ENCODE peak calls at places on chromosomes 11 and 22, in four cellular contexts. One of them, this sample, is unnamed.

GRCh38 chr22:28027453-28028448 is 108.7 kb upstream of the PITPNB start:
- DNase-seq in foreskin fibroblast: no peak
- DNase-seq in right lobe of liver: no peak
- DNase-seq in testis: peak; percentile 68
- DNase-seq in this sample: no peak

GRCh38 chr22:25923952-25924351 is 182.0 kb downstream of the MYO18B start:
- DNase-seq in foreskin fibroblast: no peak
- DNase-seq in right lobe of liver: no peak
- DNase-seq in testis: no peak
- DNase-seq in this sample: no peak

GRCh38 chr11:115360186-115360824 is 143.9 kb downstream of the CADM1 start:
- DNase-seq in foreskin fibroblast: no peak
- DNase-seq in right lobe of liver: no peak
- DNase-seq in testis: no peak
- DNase-seq in this sample: no peak

GRCh38 chr22:23522642-23523251 is 57.3 kb downstream of the IGLL1 start:
- DNase-seq in foreskin fibroblast: peak; percentile 18
- DNase-seq in right lobe of liver: no peak
- DNase-seq in testis: peak; percentile 68
- DNase-seq in this sample: no peak

GRCh38 chr11:102322560-102322959 is 5.3 kb downstream of the BIRC3 start:
- DNase-seq in foreskin fibroblast: no peak
- DNase-seq in right lobe of liver: no peak
- DNase-seq in testis: no peak
- DNase-seq in this sample: no peak

GRCh38 chr22:44567846-44568493 is 69.9 kb upstream of the RTL6 start:
- DNase-seq in foreskin fibroblast: peak; percentile 24
- DNase-seq in right lobe of liver: no peak
- DNase-seq in testis: peak; percentile 34
- DNase-seq in this sample: peak; percentile 43

GRCh38 chr11:11956006-11956405 is 52.4 kb downstream of the DKK3 start:
- DNase-seq in foreskin fibroblast: no peak
- DNase-seq in right lobe of liver: no peak
- DNase-seq in testis: no peak
- DNase-seq in this sample: no peak

GRCh38 chr11:107562647-107563208 is 2.8 kb downstream of the ALKBH8 start:
- DNase-seq in foreskin fibroblast: peak; percentile 75
- DNase-seq in right lobe of liver: no peak
- DNase-seq in testis: no peak
- DNase-seq in this sample: no peak

GRCh38 chr11:132402056-132402684 is 1031.8 kb downstream of the NTM start:
- DNase-seq in foreskin fibroblast: peak; percentile 26
- DNase-seq in right lobe of liver: peak; percentile 38
- DNase-seq in testis: peak; percentile 42
- DNase-seq in this sample: peak; percentile 45

GRCh38 chr11:12964650-12965049 is 44.5 kb upstream of the RASSF10 start:
- DNase-seq in foreskin fibroblast: no peak
- DNase-seq in right lobe of liver: no peak
- DNase-seq in testis: no peak
- DNase-seq in this sample: no peak

GRCh38 chr11:129828301-129828836 is 12.7 kb downstream of the TMEM45B start:
- DNase-seq in foreskin fibroblast: no peak
- DNase-seq in right lobe of liver: peak; percentile 40
- DNase-seq in testis: no peak
- DNase-seq in this sample: no peak

GRCh38 chr22:49789289-49790141 is 38.2 kb downstream of the BRD1 start:
- DNase-seq in foreskin fibroblast: peak; percentile 39
- DNase-seq in right lobe of liver: no peak
- DNase-seq in testis: no peak
- DNase-seq in this sample: no peak

GRCh38 chr11:16279524-16279923 is 76.8 kb downstream of the SOX6 start:
- DNase-seq in foreskin fibroblast: no peak
- DNase-seq in right lobe of liver: no peak
- DNase-seq in testis: no peak
- DNase-seq in this sample: no peak

GRCh38 chr11:2575611-2576051 is 124.2 kb downstream of the KCNQ1OT1 start:
- DNase-seq in foreskin fibroblast: no peak
- DNase-seq in right lobe of liver: peak; percentile 14
- DNase-seq in testis: no peak
- DNase-seq in this sample: peak; percentile 15

GRCh38 chr22:43890901-43891331 is 897 bp downstream of the PNPLA5 start:
- DNase-seq in foreskin fibroblast: no peak
- DNase-seq in right lobe of liver: no peak
- DNase-seq in testis: no peak
- DNase-seq in this sample: no peak

GRCh38 chr22:43002198-43002577 is 12.8 kb downstream of the PACSIN2 start:
- DNase-seq in foreskin fibroblast: peak; percentile 71
- DNase-seq in right lobe of liver: no peak
- DNase-seq in testis: no peak
- DNase-seq in this sample: no peak

GRCh38 chr22:30000566-30000965 is 79.7 kb upstream of the HORMAD2 start:
- DNase-seq in foreskin fibroblast: no peak
- DNase-seq in right lobe of liver: no peak
- DNase-seq in testis: no peak
- DNase-seq in this sample: no peak

GRCh38 chr11:3087821-3088800 is 30.9 kb upstream of the CARS1 start:
- DNase-seq in foreskin fibroblast: no peak
- DNase-seq in right lobe of liver: no peak
- DNase-seq in testis: no peak
- DNase-seq in this sample: no peak

GRCh38 chr22:39471421-39472141 is 14.8 kb downstream of the MGAT3 start:
- DNase-seq in foreskin fibroblast: no peak
- DNase-seq in right lobe of liver: no peak
- DNase-seq in testis: no peak
- DNase-seq in this sample: no peak

GRCh38 chr22:48889209-48889830 is 938.4 kb downstream of the BRD1 start:
- DNase-seq in foreskin fibroblast: no peak
- DNase-seq in right lobe of liver: no peak
- DNase-seq in testis: no peak
- DNase-seq in this sample: no peak

GRCh38 chr11:93073026-93073425 is 103.6 kb downstream of the MTNR1B start:
- DNase-seq in foreskin fibroblast: no peak
- DNase-seq in right lobe of liver: no peak
- DNase-seq in testis: no peak
- DNase-seq in this sample: no peak

GRCh38 chr11:128724891-128725611 is 31.2 kb downstream of the FLI1 start:
- DNase-seq in foreskin fibroblast: no peak
- DNase-seq in right lobe of liver: no peak
- DNase-seq in testis: no peak
- DNase-seq in this sample: no peak

GRCh38 chr22:49534386-49534785 is 293.3 kb downstream of the BRD1 start:
- DNase-seq in foreskin fibroblast: no peak
- DNase-seq in right lobe of liver: no peak
- DNase-seq in testis: peak; percentile 68
- DNase-seq in this sample: no peak

GRCh38 chr22:33864723-33865130 is 55.5 kb downstream of the LARGE1 start:
- DNase-seq in foreskin fibroblast: no peak
- DNase-seq in right lobe of liver: peak; percentile 43
- DNase-seq in testis: peak; percentile 25
- DNase-seq in this sample: no peak

GRCh38 chr11:93411705-93412104 is 81.2 kb downstream of the DEUP1 start:
- DNase-seq in foreskin fibroblast: no peak
- DNase-seq in right lobe of liver: no peak
- DNase-seq in testis: no peak
- DNase-seq in this sample: no peak

GRCh38 chr11:135027461-135027860 is 615.4 kb upstream of the B3GAT1 start:
- DNase-seq in foreskin fibroblast: peak; percentile 1
- DNase-seq in right lobe of liver: peak; percentile 33
- DNase-seq in testis: peak; percentile 64
- DNase-seq in this sample: no peak

GRCh38 chr22:48476599-48476998 is 1351.1 kb downstream of the BRD1 start:
- DNase-seq in foreskin fibroblast: no peak
- DNase-seq in right lobe of liver: no peak
- DNase-seq in testis: no peak
- DNase-seq in this sample: no peak

GRCh38 chr11:27391336-27392015 is 28.5 kb upstream of the CCDC34 start:
- DNase-seq in foreskin fibroblast: no peak
- DNase-seq in right lobe of liver: no peak
- DNase-seq in testis: no peak
- DNase-seq in this sample: no peak

GRCh38 chr22:50059185-50059880 is 1.2 kb upstream of the TTLL8 start:
- DNase-seq in foreskin fibroblast: peak; percentile 20
- DNase-seq in right lobe of liver: no peak
- DNase-seq in testis: no peak
- DNase-seq in this sample: peak; percentile 52

GRCh38 chr22:27148025-27148424 is 490.6 kb downstream of the MIAT start:
- DNase-seq in foreskin fibroblast: no peak
- DNase-seq in right lobe of liver: no peak
- DNase-seq in testis: no peak
- DNase-seq in this sample: no peak

GRCh38 chr22:47295226-47295901 is 532.9 kb downstream of the TBC1D22A start:
- DNase-seq in foreskin fibroblast: no peak
- DNase-seq in right lobe of liver: no peak
- DNase-seq in testis: peak; percentile 5
- DNase-seq in this sample: no peak

GRCh38 chr22:19290400-19291217 is 910 bp downstream of the CLTCL1 start:
- DNase-seq in foreskin fibroblast: no peak
- DNase-seq in right lobe of liver: peak; percentile 31
- DNase-seq in testis: no peak
- DNase-seq in this sample: no peak

GRCh38 chr11:587978-588380 is 11.7 kb downstream of the PHRF1 start:
- DNase-seq in foreskin fibroblast: peak; percentile 67
- DNase-seq in right lobe of liver: peak; percentile 90
- DNase-seq in testis: no peak
- DNase-seq in this sample: no peak

GRCh38 chr11:126480410-126481302 is 125.2 kb downstream of the ST3GAL4 start:
- DNase-seq in foreskin fibroblast: peak; percentile 76
- DNase-seq in right lobe of liver: peak; percentile 76
- DNase-seq in testis: peak; percentile 94
- DNase-seq in this sample: peak; percentile 78

GRCh38 chr11:15668718-15669117 is 554.0 kb downstream of the INSC start:
- DNase-seq in foreskin fibroblast: no peak
- DNase-seq in right lobe of liver: no peak
- DNase-seq in testis: no peak
- DNase-seq in this sample: no peak

GRCh38 chr11:71246559-71246958 is 5.8 kb downstream of the SHANK2 start:
- DNase-seq in foreskin fibroblast: no peak
- DNase-seq in right lobe of liver: no peak
- DNase-seq in testis: no peak
- DNase-seq in this sample: no peak

GRCh38 chr11:117809236-117810055 is 12.4 kb upstream of the DSCAML1 start:
- DNase-seq in foreskin fibroblast: no peak
- DNase-seq in right lobe of liver: peak; percentile 62
- DNase-seq in testis: peak; percentile 89
- DNase-seq in this sample: peak; percentile 89

GRCh38 chr11:65849771-65850216 is 8.2 kb downstream of the CFL1 start:
- DNase-seq in foreskin fibroblast: no peak
- DNase-seq in right lobe of liver: no peak
- DNase-seq in testis: no peak
- DNase-seq in this sample: no peak

GRCh38 chr11:65850217-65851082 is 7.5 kb downstream of the CFL1 start:
- DNase-seq in foreskin fibroblast: no peak
- DNase-seq in right lobe of liver: no peak
- DNase-seq in testis: no peak
- DNase-seq in this sample: no peak

GRCh38 chr11:65852508-65853248 is 5.3 kb downstream of the CFL1 start:
- DNase-seq in foreskin fibroblast: no peak
- DNase-seq in right lobe of liver: no peak
- DNase-seq in testis: no peak
- DNase-seq in this sample: no peak

GRCh38 chr11:65851811-65852507 is 6.0 kb downstream of the CFL1 start:
- DNase-seq in foreskin fibroblast: no peak
- DNase-seq in right lobe of liver: no peak
- DNase-seq in testis: no peak
- DNase-seq in this sample: no peak

GRCh38 chr11:65851083-65851579 is 6.8 kb downstream of the CFL1 start:
- DNase-seq in foreskin fibroblast: no peak
- DNase-seq in right lobe of liver: no peak
- DNase-seq in testis: no peak
- DNase-seq in this sample: no peak
- TF ChIP-seq CTCF in foreskin fibroblast: peak; percentile 54
- TF ChIP-seq CTCF in right lobe of liver: peak; percentile 17
- TF ChIP-seq CTCF in testis: no peak
- TF ChIP-seq CTCF in this sample: peak; percentile 66

DNA sequence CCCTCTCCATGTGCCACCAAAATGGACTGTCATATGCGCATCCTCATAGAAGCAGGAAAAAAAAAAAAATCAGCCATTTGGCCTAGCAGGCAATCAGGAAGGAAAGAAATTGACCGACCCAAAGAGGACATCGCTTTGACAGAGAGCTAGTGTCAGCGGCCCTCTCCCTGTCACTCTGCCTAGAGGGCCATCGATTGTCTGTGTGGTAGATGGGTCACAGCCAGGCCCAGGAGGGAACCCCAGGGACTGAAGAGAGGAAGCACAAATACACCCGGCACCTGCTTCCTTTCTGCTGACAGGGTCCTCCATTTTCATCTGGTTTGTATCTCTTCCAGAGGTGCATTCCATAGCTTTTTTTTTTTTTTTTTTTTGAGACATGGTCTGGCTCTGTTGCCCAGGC is 21.8 kb downstream of the VPS37C start:
- DNase-seq in foreskin fibroblast: no peak
- DNase-seq in right lobe of liver: no peak
- DNase-seq in testis: no peak
- DNase-seq in this sample: peak; percentile 24
- TF ChIP-seq CTCF in foreskin fibroblast: no peak
- TF ChIP-seq CTCF in right lobe of liver: no peak
- TF ChIP-seq CTCF in testis: no peak
- TF ChIP-seq CTCF in this sample: no peak

GRCh38 chr22:38085056-38085455 is 1.1 kb upstream of the SLC16A8 start:
- DNase-seq in foreskin fibroblast: no peak
- DNase-seq in right lobe of liver: peak; percentile 9
- DNase-seq in testis: no peak
- DNase-seq in this sample: no peak
- TF ChIP-seq CTCF in foreskin fibroblast: no peak
- TF ChIP-seq CTCF in right lobe of liver: no peak
- TF ChIP-seq CTCF in testis: no peak
- TF ChIP-seq CTCF in this sample: no peak

GRCh38 chr11:35709386-35709785 is 46.8 kb downstream of the TRIM44 start:
- DNase-seq in foreskin fibroblast: no peak
- DNase-seq in right lobe of liver: no peak
- DNase-seq in testis: no peak
- DNase-seq in this sample: no peak

GRCh38 chr11:35714882-35715612 is 52.5 kb downstream of the TRIM44 start:
- DNase-seq in foreskin fibroblast: peak; percentile 66
- DNase-seq in right lobe of liver: no peak
- DNase-seq in testis: no peak
- DNase-seq in this sample: no peak

GRCh38 chr11:35711924-35712323 is 49.3 kb downstream of the TRIM44 start:
- DNase-seq in foreskin fibroblast: no peak
- DNase-seq in right lobe of liver: no peak
- DNase-seq in testis: no peak
- DNase-seq in this sample: no peak

GRCh38 chr11:35712533-35712932 is 50.0 kb downstream of the TRIM44 start:
- DNase-seq in foreskin fibroblast: no peak
- DNase-seq in right lobe of liver: no peak
- DNase-seq in testis: no peak
- DNase-seq in this sample: no peak

GRCh38 chr11:35711173-35711910 is 48.8 kb downstream of the TRIM44 start:
- DNase-seq in foreskin fibroblast: no peak
- DNase-seq in right lobe of liver: no peak
- DNase-seq in testis: no peak
- DNase-seq in this sample: no peak
- TF ChIP-seq CTCF in foreskin fibroblast: no peak
- TF ChIP-seq CTCF in right lobe of liver: peak; percentile 24
- TF ChIP-seq CTCF in testis: no peak
- TF ChIP-seq CTCF in this sample: no peak

This sample was measured in glutamatergic neuron.